ENCODE peak calls at places on chromosomes 3 and 15, in four cellular contexts. Z is midbrain, D is T-cell, R is NCI-H345. X is an unnamed sample.

GRCh38 chr3:52820741-52821140 is 9.7 kb downstream of the ITIH4 start:
- DNase-seq in R (peak), D (no peak), Z (no peak), X (no peak)

GRCh38 chr3:8911781-8912180 is 51.5 kb downstream of the RAD18 start:
- DNase-seq in Z (no peak), D (no peak), R (no peak), X (no peak)

GRCh38 chr15:56199038-56199437 is 44.6 kb downstream of the RFX7 start:
- DNase-seq in D (no peak), Z (no peak), R (no peak), X (no peak)

GRCh38 chr3:192281207-192281880 is 446.0 kb downstream of the FGF12 start:
- DNase-seq in Z (no peak), D (no peak), R (no peak), X (no peak)

GRCh38 chr3:69300296-69300695 is 85.6 kb downstream of the FRMD4B start:
- DNase-seq in R (no peak), D (no peak), Z (no peak), X (no peak)

GRCh38 chr3:132784502-132785025 is 62.4 kb upstream of the NPHP3 start:
- DNase-seq in D (no peak), Z (no peak), R (no peak), X (no peak)

GRCh38 chr3:32596926-32597369 is 26.3 kb upstream of the DYNC1LI1 start:
- DNase-seq in R (no peak), D (no peak), Z (no peak), X (no peak)

GRCh38 chr3:123349566-123350450 is 99.1 kb downstream of the ADCY5 start:
- DNase-seq in D (no peak), Z (no peak), R (no peak), X (no peak)

GRCh38 chr3:112676659-112677234 is 35.8 kb upstream of the CCDC80 start:
- DNase-seq in R (peak), Z (peak), D (peak), X (peak)

X was measured in CD4-positive, CD25-positive, alpha-beta regulatory T cell.